ENCODE peak calls at places on chromosome 14, in four cellular contexts. S is CD8-positive, alpha-beta memory T cell; J is Peyer's patch; M is endodermal cell. I is an unnamed sample.

GRCh38 chr14:35146711-35147149 is 24.4 kb downstream of the PRORP start:
- DNase-seq in S (no peak), J (no peak), M (no peak), I (no peak)

GRCh38 chr14:83096092-83096491 is 1562.4 kb upstream of the SEL1L start:
- DNase-seq in S (no peak), J (no peak), M (no peak), I (no peak)

GRCh38 chr14:89607453-89607852 is 190.4 kb upstream of the FOXN3 start:
- DNase-seq in S (no peak), J (no peak), M (no peak), I (no peak)

GRCh38 chr14:101478796-101479410 is 82.4 kb upstream of the DIO3 start:
- DNase-seq in S (no peak), J (no peak), M (peak; percentile 22), I (no peak)

GRCh38 chr14:91154851-91155625 is 41.2 kb downstream of the DGLUCY start:
- DNase-seq in S (peak; percentile 58), J (peak; percentile 25), M (no peak), I (no peak)

GRCh38 chr14:74526854-74527585 is 33.5 kb downstream of the ISCA2 start:
- DNase-seq in S (no peak), J (no peak), M (peak; percentile 75), I (no peak)

GRCh38 chr14:55019968-55020554 is 6.8 kb downstream of the WDHD1 start:
- DNase-seq in S (no peak), J (no peak), M (no peak), I (no peak)

GRCh38 chr14:50762001-50762930 is 68.7 kb downstream of the NIN start:
- DNase-seq in S (no peak), J (no peak), M (no peak), I (no peak)

GRCh38 chr14:96272777-96273471 is 16.9 kb downstream of the BDKRB1 start:
- DNase-seq in S (no peak), J (no peak), M (no peak), I (no peak)

GRCh38 chr14:78758333-78758732 is 588.2 kb downstream of the NRXN3 start:
- DNase-seq in S (no peak), J (no peak), M (peak; percentile 72), I (no peak)

GRCh38 chr14:64388533-64389243 is 535 bp downstream of the MTHFD1 start:
- DNase-seq in S (no peak), J (peak; percentile 36), M (no peak), I (no peak)

GRCh38 chr14:32460267-32460666 is 131.2 kb downstream of the AKAP6 start:
- DNase-seq in S (no peak), J (no peak), M (no peak), I (no peak)

GRCh38 chr14:22984959-22985658 is 2.8 kb upstream of the AJUBA start:
- DNase-seq in S (no peak), J (no peak), M (no peak), I (no peak)

GRCh38 chr14:94129758-94130414 is 482 bp upstream of the IFI27L2 start:
- DNase-seq in S (no peak), J (no peak), M (peak; percentile 73), I (peak; percentile 27)

GRCh38 chr14:60094306-60094897 is 2.7 kb downstream of the PCNX4 start:
- DNase-seq in S (no peak), J (no peak), M (peak; percentile 90), I (no peak)

GRCh38 chr14:60097974-60098373 is 6.3 kb downstream of the PCNX4 start:
- DNase-seq in S (no peak), J (no peak), M (no peak), I (no peak)

GRCh38 chr14:60093606-60094005 is 1.9 kb downstream of the PCNX4 start:
- DNase-seq in S (no peak), J (no peak), M (no peak), I (no peak)

GRCh38 chr14:60093088-60093487 is 1.4 kb downstream of the PCNX4 start:
- DNase-seq in S (no peak), J (no peak), M (no peak), I (no peak)

GRCh38 chr14:60095781-60096450 is 4.2 kb downstream of the PCNX4 start:
- DNase-seq in S (no peak), J (no peak), M (no peak), I (no peak)
- H3K27ac ChIP-seq in S (no peak overlapping the region), J (no peak overlapping the region), M (no peak overlapping the region), I (no peak overlapping the region)

DNA sequence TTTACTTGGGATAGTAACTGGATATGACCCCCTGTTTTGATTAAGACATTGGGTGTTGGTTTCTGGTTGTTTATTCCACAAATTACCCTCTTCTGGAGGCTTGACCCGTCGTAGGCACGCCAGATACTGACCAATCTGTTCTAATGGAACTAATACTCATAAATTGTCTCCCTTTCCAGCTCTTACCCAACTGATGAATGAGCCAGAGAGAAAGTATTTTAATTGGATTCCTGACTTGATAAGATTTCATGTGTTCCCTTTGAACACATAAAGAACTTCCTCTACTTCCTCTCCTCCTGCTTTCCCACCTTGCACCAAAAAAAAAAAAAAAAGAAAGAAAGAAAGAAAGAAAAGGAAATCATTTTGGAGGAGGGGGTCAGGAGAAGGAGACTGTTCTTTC is 340.9 kb downstream of the PCNX1 start:
- DNase-seq in S (no peak), J (no peak), M (no peak), I (no peak)
- H3K4me3 ChIP-seq in S (no peak overlapping the region), J (no peak overlapping the region), M (no peak overlapping the region), I (no peak overlapping the region)

DNA sequence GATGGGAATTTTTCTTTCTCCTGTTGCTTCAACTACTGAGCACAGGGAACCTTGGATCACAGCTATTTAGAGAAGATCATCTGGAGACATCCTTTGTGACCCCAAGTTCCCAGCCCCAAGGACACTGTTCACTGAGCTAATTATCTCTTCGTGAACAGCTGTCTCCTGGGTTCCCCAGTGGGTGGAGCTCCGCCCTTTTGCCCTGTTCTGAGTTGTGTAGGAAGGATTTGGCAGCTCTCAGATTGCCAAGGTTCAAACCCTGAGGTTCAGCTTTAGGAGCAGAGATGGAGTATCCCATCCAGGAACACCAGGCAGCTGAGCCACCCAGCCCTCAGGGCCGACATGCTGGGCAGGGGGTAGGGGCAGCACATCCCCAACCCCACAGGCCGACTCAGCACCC is 32.0 kb downstream of the NGB start:
- DNase-seq in S (no peak), J (no peak), M (no peak), I (no peak)
- H3K27ac ChIP-seq in S (no peak overlapping the region), J (no peak overlapping the region), M (no peak overlapping the region), I (no peak overlapping the region)

DNA sequence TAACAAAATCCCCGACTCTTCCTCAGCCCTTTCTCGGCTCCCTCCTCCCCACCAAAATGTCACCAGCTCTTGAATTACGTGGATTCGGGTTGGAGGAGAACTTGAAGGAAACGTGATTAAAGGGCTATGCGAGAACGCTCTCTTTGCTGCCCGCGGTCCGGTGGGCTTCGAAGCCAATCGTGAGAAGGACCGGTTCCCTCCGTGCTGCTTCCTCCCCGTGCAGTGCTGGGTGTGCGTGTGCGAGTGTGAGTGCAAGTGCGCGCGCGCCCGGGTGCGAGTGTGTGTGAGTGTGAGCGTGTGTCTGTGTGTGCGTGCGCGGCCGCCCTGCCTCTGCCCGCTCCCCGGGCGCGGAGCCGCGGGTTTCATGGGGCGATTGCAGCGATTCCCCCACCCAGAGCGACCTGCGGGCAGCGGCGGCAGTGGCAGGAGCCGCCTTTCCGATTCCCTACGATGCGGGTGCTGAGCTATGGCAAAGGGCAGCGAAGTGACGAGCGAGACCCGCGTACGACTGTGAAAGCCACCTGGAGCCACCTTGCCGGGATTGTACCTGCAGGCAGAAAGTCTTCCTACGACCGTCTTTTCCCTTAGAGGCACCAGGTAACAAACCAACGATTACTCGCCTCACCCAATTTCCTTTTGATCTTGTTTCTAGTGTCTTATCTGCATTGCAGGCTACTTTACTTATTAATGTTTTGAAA is 1.4 kb downstream of the LRFN5 start:
- DNase-seq in S (no peak), J (no peak), M (peak; percentile 71), I (no peak)
- H3K4me3 ChIP-seq in S (no peak overlapping the region), J (peak overlapping the region; percentile 57), M (peak overlapping the region; percentile 97), I (no peak overlapping the region)

DNA sequence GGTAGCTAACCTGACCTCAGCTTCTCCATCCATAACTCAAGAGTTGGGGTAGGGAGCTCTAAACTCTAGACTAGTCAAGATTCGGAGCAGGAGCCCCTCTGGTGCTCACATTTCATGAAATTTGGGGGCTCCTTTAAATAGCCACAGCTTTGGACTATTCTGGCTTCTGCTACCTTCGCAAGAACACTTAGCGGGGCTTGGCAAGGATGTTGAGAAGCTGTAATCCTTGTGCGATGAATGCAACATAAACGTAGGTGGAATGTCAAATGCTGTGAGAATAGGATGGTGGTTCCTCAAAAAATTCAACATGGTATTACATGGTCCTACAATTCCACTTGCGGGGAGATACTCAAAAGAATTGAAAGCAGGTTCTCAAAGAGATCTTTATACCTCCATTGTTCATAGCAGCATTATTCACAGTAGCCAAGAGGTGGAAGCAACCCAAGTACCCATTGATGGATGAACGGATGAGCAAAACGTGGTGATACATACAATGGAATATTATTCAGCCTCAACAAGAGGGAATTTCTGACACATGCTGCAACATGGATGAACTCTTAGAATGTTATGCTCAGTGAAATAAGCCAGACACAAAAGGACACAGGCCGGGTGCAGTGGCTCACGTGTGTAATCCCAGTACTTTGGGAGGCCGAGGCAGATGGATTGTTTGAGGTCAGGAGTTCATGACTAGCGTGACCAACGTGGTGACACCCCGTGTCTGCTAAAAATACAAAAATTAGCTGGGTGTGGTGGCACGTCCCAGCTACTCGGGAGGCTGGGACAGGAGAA is 73.8 kb downstream of the ACTN1 start:
- DNase-seq in S (no peak), J (no peak), M (no peak), I (no peak)
- H3K27ac ChIP-seq in S (no peak overlapping the region), J (peak overlapping the region; percentile 15), M (no peak overlapping the region), I (no peak overlapping the region)

DNA sequence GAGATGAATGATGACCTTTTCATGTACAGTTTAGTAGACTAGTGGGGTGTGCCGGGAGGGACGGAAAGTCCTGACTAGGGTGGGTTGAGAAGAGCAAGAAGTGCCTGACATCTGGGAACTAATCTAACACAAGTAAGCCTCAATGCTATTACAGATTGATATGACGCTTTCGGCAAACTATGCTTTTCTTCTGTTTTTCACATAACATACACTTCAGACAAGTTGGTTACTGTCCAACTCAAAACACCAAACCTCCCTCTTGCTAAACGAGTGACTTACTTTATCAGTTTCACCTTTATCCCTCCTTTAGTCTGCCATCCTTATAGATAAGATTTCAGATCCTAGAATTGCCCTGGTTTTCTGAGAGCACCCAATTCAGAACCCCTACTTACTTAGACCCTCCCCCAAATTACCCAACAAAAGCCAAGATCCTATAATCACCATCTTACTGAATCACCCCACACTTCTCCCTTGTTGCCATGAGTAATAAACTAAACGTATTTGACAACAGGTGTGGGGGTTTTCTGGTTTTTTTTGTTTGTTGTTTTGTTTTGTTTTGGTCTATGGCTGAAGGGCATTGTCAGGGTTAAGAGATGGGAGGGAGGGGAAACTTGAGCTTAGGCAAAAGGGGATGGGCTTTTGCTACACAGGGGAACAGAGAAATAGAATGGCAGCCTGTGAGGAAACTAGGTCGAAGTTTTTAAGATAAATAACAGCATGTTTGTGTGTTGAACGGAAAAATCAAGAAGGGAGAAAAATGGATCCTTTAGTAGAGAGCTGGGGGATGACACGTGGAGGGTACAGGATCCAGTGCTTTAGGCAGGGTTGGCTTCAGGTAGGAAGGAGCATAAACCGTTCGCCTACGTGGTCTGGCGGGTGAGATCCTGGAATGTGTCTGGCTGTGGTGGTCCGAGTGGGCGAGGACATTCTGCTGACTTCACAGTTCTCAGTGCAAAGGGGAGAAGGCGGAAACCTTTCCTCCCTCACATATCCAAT is 6.1 kb upstream of the PSMA3 start:
- DNase-seq in S (no peak), J (no peak), M (peak; percentile 58), I (peak; percentile 13)
- H3K4me3 ChIP-seq in S (peak overlapping the region; percentile 94), J (peak overlapping the region; percentile 63), M (peak overlapping the region; percentile 97), I (peak overlapping the region; percentile 82)

GRCh38 chr14:85399196-85399595 is 130.7 kb upstream of the FLRT2 start:
- DNase-seq in S (no peak), J (no peak), M (no peak), I (no peak)
- H3K27ac ChIP-seq in S (no peak overlapping the region), J (no peak overlapping the region), M (no peak overlapping the region), I (no peak overlapping the region)